ENCODE peak calls at places on chromosomes 6 and 20, in nine cellular contexts. U is A549, L is stomach, O is transverse colon, I is H54, W is endothelial cell of umbilical vein, V is GM12891, A is IMR-90, Q is upper lobe of left lung. Z is an unnamed sample.

GRCh38 chr6:3915076-3915791 is 66.1 kb downstream of the FAM50B start:
- DNase-seq in U (no peak), L (no peak), O (no peak), I (no peak), W (no peak), V (no peak), A (no peak), Q (no peak), Z (no peak)

GRCh38 chr20:32595143-32595542 is 10.0 kb upstream of the NOL4L start:
- DNase-seq in U (no peak), L (no peak), O (no peak), I (no peak), W (no peak), V (no peak), A (no peak), Q (no peak), Z (no peak)

GRCh38 chr6:122653094-122653493 is 42.9 kb downstream of the PKIB start:
- DNase-seq in U (peak), L (no peak), O (no peak), I (peak), W (no peak), V (no peak), A (peak), Q (no peak), Z (no peak)

GRCh38 chr20:31707994-31708744 is 14.5 kb downstream of the BCL2L1 start:
- DNase-seq in U (peak), L (peak), O (peak), I (no peak), W (no peak), V (no peak), A (no peak), Q (peak), Z (peak)

GRCh38 chr6:92945799-92946198 is 473.6 kb downstream of the EPHA7 start:
- DNase-seq in U (no peak), L (no peak), O (no peak), I (no peak), W (peak), V (no peak), A (no peak), Q (no peak), Z (no peak)

GRCh38 chr6:114323784-114324183 is 19.0 kb downstream of the HS3ST5 start:
- DNase-seq in U (no peak), L (no peak), O (no peak), I (no peak), W (no peak), V (no peak), A (no peak), Q (no peak), Z (no peak)

GRCh38 chr6:903746-904145 is 210.8 kb upstream of the EXOC2 start:
- DNase-seq in U (no peak), L (no peak), O (no peak), I (no peak), W (no peak), V (no peak), A (peak), Q (no peak), Z (no peak)

GRCh38 chr20:20489054-20489453 is 121.2 kb downstream of the INSM1 start:
- DNase-seq in U (no peak), L (no peak), O (no peak), I (no peak), W (no peak), V (no peak), A (peak), Q (no peak), Z (no peak)

GRCh38 chr20:6866741-6867140 is 99.3 kb downstream of the BMP2 start:
- DNase-seq in U (no peak), L (no peak), O (no peak), I (no peak), W (no peak), V (no peak), A (no peak), Q (no peak), Z (no peak)

GRCh38 chr20:44973053-44973452 is 6.7 kb downstream of the STK4 start:
- DNase-seq in U (no peak), L (no peak), O (no peak), I (peak), W (no peak), V (no peak), A (no peak), Q (no peak), Z (no peak)

GRCh38 chr6:83592770-83593394 is 80.5 kb downstream of the PRSS35 start:
- DNase-seq in U (peak), L (no peak), O (no peak), I (peak), W (peak), V (peak), A (peak), Q (no peak), Z (peak)

GRCh38 chr20:45589725-45590124 is 10.6 kb upstream of the WFDC8 start:
- DNase-seq in U (no peak), L (no peak), O (no peak), I (no peak), W (no peak), V (no peak), A (no peak), Q (no peak), Z (no peak)

GRCh38 chr20:33239979-33240736 is 4.4 kb downstream of the BPIFA1 start:
- DNase-seq in U (no peak), L (no peak), O (no peak), I (no peak), W (no peak), V (no peak), A (no peak), Q (no peak), Z (no peak)

GRCh38 chr20:57048027-57048869 is 218.2 kb downstream of the BMP7 start:
- DNase-seq in U (peak), L (no peak), O (peak), I (peak), W (no peak), V (peak), A (no peak), Q (no peak), Z (peak)

GRCh38 chr6:40627316-40627715 is 40.2 kb upstream of the LRFN2 start:
- DNase-seq in U (no peak), L (no peak), O (no peak), I (no peak), W (no peak), V (no peak), A (no peak), Q (no peak), Z (no peak)

GRCh38 chr20:63053430-63054102 is 46.8 kb upstream of the BHLHE23 start:
- DNase-seq in U (no peak), L (no peak), O (no peak), I (no peak), W (no peak), V (no peak), A (no peak), Q (no peak), Z (no peak)

GRCh38 chr6:150756170-150756569 is 109.3 kb upstream of the MTHFD1L start:
- DNase-seq in U (no peak), L (no peak), O (no peak), I (no peak), W (peak), V (no peak), A (no peak), Q (no peak), Z (no peak)

GRCh38 chr6:2034256-2034655 is 211.1 kb downstream of the GMDS start:
- DNase-seq in U (no peak), L (no peak), O (no peak), I (no peak), W (no peak), V (no peak), A (no peak), Q (no peak), Z (no peak)

GRCh38 chr6:16524380-16524707 is 236.9 kb downstream of the ATXN1 start:
- DNase-seq in U (no peak), L (no peak), O (no peak), I (no peak), W (no peak), V (no peak), A (peak), Q (no peak), Z (no peak)

GRCh38 chr20:32091888-32092346 is 17.6 kb upstream of the TM9SF4 start:
- DNase-seq in U (peak), L (peak), O (peak), I (peak), W (peak), V (peak), A (peak), Q (peak), Z (peak)

GRCh38 chr6:85679445-85680123 is 36.9 kb upstream of the SYNCRIP start:
- DNase-seq in U (no peak), L (no peak), O (no peak), I (no peak), W (no peak), V (no peak), A (no peak), Q (no peak), Z (peak)

GRCh38 chr6:12528581-12529363 is 187.8 kb upstream of the PHACTR1 start:
- DNase-seq in U (no peak), L (no peak), O (peak), I (no peak), W (peak), V (no peak), A (no peak), Q (no peak), Z (no peak)

GRCh38 chr6:142838821-142839685 is 105.9 kb downstream of the HIVEP2 start:
- DNase-seq in U (peak), L (no peak), O (no peak), I (no peak), W (peak), V (no peak), A (peak), Q (no peak), Z (no peak)

GRCh38 chr6:148203281-148203925 is 139.2 kb upstream of the SASH1 start:
- DNase-seq in U (no peak), L (no peak), O (no peak), I (no peak), W (no peak), V (no peak), A (peak), Q (no peak), Z (no peak)

GRCh38 chr6:12354499-12354898 is 64.3 kb downstream of the EDN1 start:
- DNase-seq in U (no peak), L (peak), O (peak), I (no peak), W (peak), V (no peak), A (peak), Q (peak), Z (no peak)

GRCh38 chr6:47733879-47734558 is 35.6 kb downstream of the ADGRF4 start:
- DNase-seq in U (peak), L (no peak), O (no peak), I (no peak), W (peak), V (no peak), A (peak), Q (no peak), Z (peak)

GRCh38 chr20:47233333-47234188 is 122.9 kb downstream of the ZMYND8 start:
- DNase-seq in U (no peak), L (no peak), O (no peak), I (no peak), W (no peak), V (no peak), A (peak), Q (no peak), Z (no peak)

GRCh38 chr6:158474961-158475343 is 84.9 kb upstream of the TMEM181 start:
- DNase-seq in U (peak), L (peak), O (no peak), I (no peak), W (peak), V (no peak), A (peak), Q (no peak), Z (no peak)

GRCh38 chr20:58194176-58194796 is 34.2 kb downstream of the ANKRD60 start:
- DNase-seq in U (no peak), L (no peak), O (no peak), I (no peak), W (no peak), V (no peak), A (no peak), Q (no peak), Z (no peak)

GRCh38 chr6:125931733-125932450 is 24.7 kb upstream of the HINT3 start:
- DNase-seq in U (no peak), L (no peak), O (no peak), I (no peak), W (peak), V (no peak), A (peak), Q (no peak), Z (no peak)

GRCh38 chr6:80489911-80490635 is 383.6 kb downstream of the BCKDHB start:
- DNase-seq in U (no peak), L (no peak), O (no peak), I (no peak), W (no peak), V (peak), A (no peak), Q (no peak), Z (no peak)

GRCh38 chr6:100880149-100880900 is 804 bp downstream of the ASCC3 start:
- DNase-seq in U (peak), L (no peak), O (no peak), I (no peak), W (peak), V (no peak), A (peak), Q (no peak), Z (peak)

GRCh38 chr6:100883347-100883746 is 2.2 kb upstream of the ASCC3 start:
- DNase-seq in U (no peak), L (no peak), O (no peak), I (no peak), W (no peak), V (no peak), A (no peak), Q (no peak), Z (no peak)

GRCh38 chr6:100881707-100882040 is 545 bp upstream of the ASCC3 start:
- DNase-seq in U (no peak), L (no peak), O (no peak), I (no peak), W (no peak), V (no peak), A (peak), Q (no peak), Z (no peak)

GRCh38 chr6:100879317-100879716 is 1.8 kb downstream of the ASCC3 start:
- DNase-seq in U (no peak), L (no peak), O (no peak), I (no peak), W (no peak), V (no peak), A (no peak), Q (no peak), Z (no peak)

GRCh38 chr6:100880901-100881706 is at the start of gene ASCC3:
- DNase-seq in U (peak), L (peak), O (peak), I (peak), W (peak), V (peak), A (peak), Q (peak), Z (peak)
- TF ChIP-seq POLR2A in U (peak), L (no peak), O (peak), I (peak), W (peak), V (peak), A (peak), Q (no peak), Z (peak)

GRCh38 chr6:73580247-73581149 is 59.7 kb upstream of the EEF1A1 start:
- DNase-seq in U (peak), L (peak), O (peak), I (peak), W (peak), V (no peak), A (peak), Q (peak), Z (peak)
- TF ChIP-seq POLR2A in U (no peak), L (no peak), O (peak), I (peak), W (peak), V (peak), A (peak), Q (no peak), Z (peak)

DNA sequence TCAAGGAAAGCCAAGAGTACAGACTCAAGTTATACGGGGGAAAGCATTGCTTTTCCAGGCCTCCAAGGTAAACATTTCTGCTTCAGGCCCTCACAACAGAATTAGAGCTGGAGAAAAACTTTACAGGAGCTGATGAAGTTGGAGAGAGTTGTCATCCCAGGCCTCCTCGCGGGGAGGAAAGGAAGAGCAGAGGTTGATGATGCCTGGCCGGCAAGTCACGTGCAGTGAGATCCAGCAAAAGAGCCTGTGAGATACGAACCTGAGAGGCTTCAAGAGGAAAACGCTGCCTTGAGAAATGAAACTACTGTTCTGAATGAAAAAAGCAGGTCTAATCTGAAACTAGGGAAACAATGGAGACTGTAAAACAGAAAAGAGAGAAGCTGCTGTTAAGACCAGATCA is 122.9 kb downstream of the FAM120B start:
- DNase-seq in U (no peak), L (no peak), O (no peak), I (no peak), W (peak), V (no peak), A (no peak), Q (no peak), Z (no peak)
- TF ChIP-seq POLR2A in U (no peak), L (no peak), O (no peak), I (no peak), W (no peak), V (no peak), A (no peak), Q (no peak), Z (no peak)

GRCh38 chr20:59317332-59317731 is 16.9 kb downstream of the EDN3 start:
- DNase-seq in U (no peak), L (no peak), O (no peak), I (no peak), W (no peak), V (no peak), A (no peak), Q (no peak), Z (no peak)

GRCh38 chr20:59320426-59320825 is 20.0 kb downstream of the EDN3 start:
- DNase-seq in U (no peak), L (no peak), O (no peak), I (no peak), W (no peak), V (no peak), A (no peak), Q (no peak), Z (no peak)

GRCh38 chr20:59316911-59317310 is 16.5 kb downstream of the EDN3 start:
- DNase-seq in U (no peak), L (no peak), O (peak), I (no peak), W (no peak), V (no peak), A (no peak), Q (no peak), Z (no peak)

GRCh38 chr20:59318201-59318790 is 17.9 kb downstream of the EDN3 start:
- DNase-seq in U (no peak), L (no peak), O (no peak), I (no peak), W (no peak), V (no peak), A (no peak), Q (no peak), Z (no peak)

DNA sequence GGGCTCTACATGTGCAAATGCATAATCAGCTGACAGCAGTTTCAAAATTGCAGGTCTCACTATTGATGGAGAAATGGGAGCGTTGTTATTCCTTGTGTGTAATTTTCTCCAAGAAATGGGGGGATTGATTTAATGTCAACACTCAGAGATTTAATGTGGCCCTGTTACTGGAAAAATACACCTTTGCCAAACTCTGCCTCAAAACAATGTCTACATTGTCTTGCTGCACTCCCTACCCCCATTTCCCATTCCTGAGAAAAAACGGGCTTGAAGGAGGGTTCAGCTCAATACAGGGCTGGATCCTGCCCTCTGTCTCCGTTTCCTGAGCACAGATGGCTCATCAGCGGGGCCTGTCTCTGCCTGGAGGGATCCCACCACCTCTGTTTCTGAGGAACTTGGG is 18.4 kb downstream of the EDN3 start:
- DNase-seq in U (no peak), L (no peak), O (no peak), I (no peak), W (no peak), V (no peak), A (no peak), Q (no peak), Z (no peak)
- TF ChIP-seq POLR2A in U (no peak), L (no peak), O (no peak), I (no peak), W (no peak), V (no peak), A (no peak), Q (no peak), Z (no peak)

GRCh38 chr6:18264338-18265098 is at the start of gene DEK:
- DNase-seq in U (peak), L (peak), O (peak), I (peak), W (peak), V (peak), A (peak), Q (peak), Z (peak)
- TF ChIP-seq POLR2A in U (no peak), L (no peak), O (peak), I (peak), W (peak), V (no peak), A (peak), Q (no peak), Z (peak)

DNA sequence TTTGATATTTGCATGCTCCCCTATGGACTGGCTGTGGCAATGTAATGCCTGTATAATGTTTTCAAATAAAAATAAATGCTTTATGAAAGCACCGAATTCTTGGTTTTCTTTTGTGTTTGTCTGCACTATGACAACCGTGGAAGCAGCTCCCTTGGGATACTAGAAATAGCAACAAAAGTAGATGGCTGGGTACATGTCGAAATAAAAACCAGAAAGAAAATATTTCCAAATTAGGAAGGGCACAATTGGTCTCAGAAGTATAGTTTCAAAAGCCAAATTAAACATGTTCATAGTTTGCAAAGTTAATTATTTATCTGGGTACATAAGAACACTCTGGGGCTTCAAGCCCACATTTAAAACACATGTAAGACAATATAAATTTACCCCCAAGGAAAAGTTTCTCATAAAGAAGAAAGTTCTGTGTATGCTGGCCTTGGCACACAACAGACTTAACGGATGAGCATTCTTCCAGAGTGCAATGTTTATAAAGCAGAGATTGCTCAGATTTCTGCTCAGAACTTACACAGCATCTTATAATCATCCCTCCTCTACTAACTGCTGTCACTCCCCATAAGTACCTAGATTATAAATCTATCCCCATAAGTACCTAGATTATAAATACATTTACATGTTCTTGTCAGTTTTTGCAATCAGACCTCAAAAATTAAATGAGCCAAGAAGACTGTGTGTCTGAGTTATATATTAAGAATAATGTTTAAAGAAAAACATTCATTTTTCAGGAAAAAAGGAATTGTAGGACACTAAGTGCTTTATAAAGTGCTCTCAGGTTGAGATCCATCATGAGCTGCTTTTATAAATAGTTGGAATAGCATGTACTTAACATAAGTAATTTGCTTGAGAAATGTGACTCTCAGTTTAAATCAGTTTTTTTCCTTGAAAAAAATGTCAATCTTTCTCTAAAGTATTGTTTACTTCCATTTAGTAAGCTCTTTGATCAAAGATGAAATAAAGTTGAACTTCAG is 230.2 kb upstream of the PLN start:
- DNase-seq in U (no peak), L (no peak), O (no peak), I (no peak), W (no peak), V (no peak), A (peak), Q (no peak), Z (no peak)
- TF ChIP-seq POLR2A in U (no peak), L (no peak), O (no peak), I (no peak), W (no peak), V (no peak), A (no peak), Q (no peak), Z (no peak)